ENCODE peak calls at places on chromosomes 6 and 20, in five cellular contexts. B, A, S, K and P are unnamed samples.

GRCh38 chr6:155117266-155117665 is 122.2 kb downstream of the TIAM2 start:
- DNase-seq in B (no peak), A (peak; percentile 44), S (no peak), K (no peak), P (no peak)

GRCh38 chr6:131909408-131910218 is 41.6 kb downstream of the CCN2 start:
- DNase-seq in B (peak; percentile 60), A (peak; percentile 76), S (peak; percentile 75), K (peak; percentile 39), P (peak; percentile 6)

GRCh38 chr6:21846541-21847451 is 253.2 kb downstream of the SOX4 start:
- DNase-seq in B (no peak), A (no peak), S (peak; percentile 67), K (peak; percentile 93), P (no peak)

GRCh38 chr6:384898-385297 is 6.7 kb upstream of the IRF4 start:
- DNase-seq in B (no peak), A (no peak), S (no peak), K (no peak), P (no peak)

GRCh38 chr6:142885182-142885867 is 59.7 kb downstream of the HIVEP2 start:
- DNase-seq in B (peak; percentile 45), A (peak; percentile 99), S (peak; percentile 65), K (no peak), P (peak; percentile 28)

GRCh38 chr20:20638877-20639276 is 73.6 kb downstream of the RALGAPA2 start:
- DNase-seq in B (no peak), A (no peak), S (no peak), K (no peak), P (no peak)

GRCh38 chr20:20491110-20491783 is 123.3 kb downstream of the INSM1 start:
- DNase-seq in B (no peak), A (peak; percentile 61), S (no peak), K (no peak), P (no peak)

GRCh38 chr6:134821397-134821796 is 128.5 kb downstream of the ALDH8A1 start:
- DNase-seq in B (no peak), A (no peak), S (peak; percentile 39), K (no peak), P (no peak)

GRCh38 chr6:34792605-34793500 is 970 bp downstream of the BLTP3A start:
- DNase-seq in B (peak; percentile 6), A (peak; percentile 74), S (peak; percentile 39), K (peak; percentile 26), P (peak; percentile 8)

GRCh38 chr20:57473246-57474042 is 51.5 kb downstream of the CTCFL start:
- DNase-seq in B (no peak), A (no peak), S (no peak), K (no peak), P (no peak)

GRCh38 chr6:162090734-162091133 is 636.8 kb downstream of the PRKN start:
- DNase-seq in B (no peak), A (peak; percentile 47), S (no peak), K (no peak), P (no peak)

GRCh38 chr6:56724455-56724854 is 81.8 kb upstream of the DST start:
- DNase-seq in B (no peak), A (peak; percentile 43), S (no peak), K (no peak), P (no peak)

GRCh38 chr20:35129647-35130069 is 17.5 kb downstream of the EDEM2 start:
- DNase-seq in B (no peak), A (peak; percentile 51), S (no peak), K (no peak), P (no peak)

GRCh38 chr6:102815207-102815606 is 1421.7 kb downstream of the GRIK2 start:
- DNase-seq in B (no peak), A (no peak), S (no peak), K (no peak), P (no peak)

GRCh38 chr6:166998256-166999144 is 697 bp upstream of the CEP43 start:
- DNase-seq in B (peak; percentile 26), A (no peak), S (peak; percentile 49), K (peak; percentile 57), P (no peak)

GRCh38 chr6:54595844-54596243 is 250.7 kb upstream of the FAM83B start:
- DNase-seq in B (no peak), A (peak; percentile 5), S (no peak), K (no peak), P (no peak)

GRCh38 chr6:37503486-37503980 is 3.8 kb upstream of the CCDC167 start:
- DNase-seq in B (no peak), A (no peak), S (no peak), K (no peak), P (no peak)

GRCh38 chr6:79466222-79466834 is 70.9 kb downstream of the LCA5 start:
- DNase-seq in B (no peak), A (peak; percentile 56), S (peak; percentile 6), K (peak; percentile 12), P (no peak)

GRCh38 chr6:3460253-3460652 is 3.4 kb upstream of the SLC22A23 start:
- DNase-seq in B (no peak), A (no peak), S (no peak), K (no peak), P (no peak)

GRCh38 chr6:41053056-41053455 is at the start of gene APOBEC2:
- DNase-seq in B (no peak), A (no peak), S (peak; percentile 17), K (no peak), P (no peak)

GRCh38 chr6:130233332-130233731 is 10.6 kb upstream of the SAMD3 start:
- DNase-seq in B (no peak), A (peak; percentile 8), S (peak; percentile 53), K (no peak), P (no peak)

GRCh38 chr6:168440520-168441433 is at the start of gene SMOC2:
- DNase-seq in B (no peak), A (no peak), S (peak; percentile 68), K (peak; percentile 92), P (no peak)

GRCh38 chr6:144870796-144871195 is 585.7 kb downstream of the UTRN start:
- DNase-seq in B (no peak), A (no peak), S (no peak), K (no peak), P (no peak)

GRCh38 chr20:53748176-53748575 is 154.5 kb upstream of the ZNF217 start:
- DNase-seq in B (no peak), A (no peak), S (no peak), K (no peak), P (no peak)

GRCh38 chr6:164370773-164371172 is 938.6 kb downstream of the C6orf118 start:
- DNase-seq in B (no peak), A (peak; percentile 57), S (no peak), K (no peak), P (no peak)

GRCh38 chr6:44135173-44135748 is 7.9 kb downstream of the TMEM63B start:
- DNase-seq in B (no peak), A (no peak), S (peak; percentile 23), K (no peak), P (no peak)

GRCh38 chr6:19444041-19444440 is 393.1 kb upstream of the ID4 start:
- DNase-seq in B (no peak), A (no peak), S (no peak), K (no peak), P (no peak)

GRCh38 chr6:130949553-130949952 is 113.5 kb downstream of the EPB41L2 start:
- DNase-seq in B (no peak), A (no peak), S (no peak), K (no peak), P (no peak)

GRCh38 chr20:62192635-62193034 is 9.8 kb downstream of the MTG2 start:
- DNase-seq in B (no peak), A (no peak), S (no peak), K (no peak), P (no peak)

GRCh38 chr20:38001173-38001875 is 31.9 kb downstream of the TTI1 start:
- DNase-seq in B (no peak), A (peak; percentile 83), S (no peak), K (no peak), P (no peak)

GRCh38 chr6:66814156-66814555 is 1107.1 kb upstream of the EYS start:
- DNase-seq in B (no peak), A (no peak), S (no peak), K (no peak), P (no peak)

GRCh38 chr6:153976921-153977693 is 61.9 kb upstream of the OPRM1 start:
- DNase-seq in B (no peak), A (peak; percentile 84), S (no peak), K (no peak), P (no peak)

GRCh38 chr6:111150577-111150976 is 63.3 kb downstream of the SLC16A10 start:
- DNase-seq in B (no peak), A (no peak), S (peak; percentile 8), K (no peak), P (no peak)

GRCh38 chr20:38167851-38168760 is 3.0 kb upstream of the TGM2 start:
- DNase-seq in B (no peak), A (peak; percentile 92), S (peak; percentile 29), K (no peak), P (no peak)

GRCh38 chr6:63764318-63764916 is 128.8 kb downstream of the PHF3 start:
- DNase-seq in B (no peak), A (peak; percentile 60), S (peak; percentile 56), K (peak; percentile 49), P (no peak)

GRCh38 chr6:53635322-53635721 is 30.2 kb downstream of the KLHL31 start:
- DNase-seq in B (no peak), A (no peak), S (no peak), K (no peak), P (no peak)

GRCh38 chr20:56924976-56925695 is 296.0 kb downstream of the TFAP2C start:
- DNase-seq in B (no peak), A (no peak), S (peak; percentile 99), K (no peak), P (peak; percentile 11)

GRCh38 chr6:3382399-3383279 is 74.2 kb downstream of the SLC22A23 start:
- DNase-seq in B (no peak), A (peak; percentile 59), S (no peak), K (no peak), P (no peak)